ENCODE peak calls at places on chromosome 9, in nine cellular contexts. X is stimulated activated CD4-positive, alpha-beta T cell treated with anti-CD3 and anti-CD28 coated beads, Interleukin-1b, Interleukin-23, amount 100 ng/mL, for 24 hours; P is GM12865; Y is activated T-cell treated with anti-CD3 and anti-CD28 coated beads for 1 hour; D is GM13977; M is foreskin fibroblast; R is effector CD8-positive, alpha-beta T cell; A is NCI-H146; L is NCI-H1092 treated with DMSO at 0.1 percent for 48 hours. E is an unnamed sample.

GRCh38 chr9:17862081-17862480 is 283.2 kb downstream of the SH3GL2 start:
- DNase-seq in X (no peak), P (no peak), Y (no peak), D (no peak), M (no peak), R (no peak), A (no peak), L (no peak), E (no peak)

GRCh38 chr9:121620777-121621437 is 30.5 kb upstream of the DAB2IP start:
- DNase-seq in X (no peak), P (peak; percentile 32), Y (no peak), D (peak; percentile 58), M (no peak), R (no peak), A (no peak), L (no peak), E (no peak)

GRCh38 chr9:127109212-127109711 is 13.2 kb downstream of the ANGPTL2 start:
- DNase-seq in X (no peak), P (no peak), Y (no peak), D (no peak), M (no peak), R (no peak), A (peak; percentile 26), L (no peak), E (no peak)

GRCh38 chr9:21656776-21657637 is 145.4 kb upstream of the MTAP start:
- DNase-seq in X (no peak), P (no peak), Y (no peak), D (no peak), M (no peak), R (no peak), A (no peak), L (no peak), E (peak; percentile 29)

GRCh38 chr9:128899566-128900322 is 17.8 kb downstream of the LRRC8A start:
- DNase-seq in X (no peak), P (peak; percentile 55), Y (no peak), D (no peak), M (no peak), R (no peak), A (no peak), L (no peak), E (no peak)

GRCh38 chr9:121721770-121722169 is 70.3 kb downstream of the DAB2IP start:
- DNase-seq in X (no peak), P (no peak), Y (no peak), D (no peak), M (peak; percentile 79), R (no peak), A (no peak), L (no peak), E (no peak)

GRCh38 chr9:15889555-15889954 is 336.7 kb downstream of the CCDC171 start:
- DNase-seq in X (no peak), P (no peak), Y (no peak), D (no peak), M (peak; percentile 20), R (no peak), A (no peak), L (no peak), E (peak; percentile 4)

GRCh38 chr9:114908104-114908621 is 22.2 kb downstream of the TNFSF8 start:
- DNase-seq in X (no peak), P (peak; percentile 38), Y (no peak), D (no peak), M (peak; percentile 51), R (no peak), A (peak; percentile 98), L (peak; percentile 94), E (no peak)

GRCh38 chr9:7387844-7388243 is 411.7 kb downstream of the DMAC1 start:
- DNase-seq in X (no peak), P (no peak), Y (no peak), D (no peak), M (no peak), R (no peak), A (no peak), L (no peak), E (no peak)

GRCh38 chr9:99490736-99491135 is 268.7 kb downstream of the SEC61B start:
- DNase-seq in X (no peak), P (no peak), Y (no peak), D (no peak), M (peak; percentile 27), R (no peak), A (no peak), L (no peak), E (no peak)

GRCh38 chr9:76519027-76519835 is 60.2 kb downstream of the GCNT1 start:
- DNase-seq in X (no peak), P (no peak), Y (no peak), D (no peak), M (no peak), R (no peak), A (no peak), L (no peak), E (no peak)

GRCh38 chr9:126754436-126755324 is 50.2 kb upstream of the ZBTB43 start:
- DNase-seq in X (no peak), P (no peak), Y (no peak), D (no peak), M (no peak), R (no peak), A (no peak), L (no peak), E (no peak)

GRCh38 chr9:77999231-77999631 is 32.4 kb downstream of the GNAQ start:
- DNase-seq in X (no peak), P (no peak), Y (no peak), D (no peak), M (no peak), R (no peak), A (no peak), L (no peak), E (no peak)

GRCh38 chr9:95507456-95508241 is 9.1 kb downstream of the PTCH1 start:
- DNase-seq in X (no peak), P (peak; percentile 65), Y (peak; percentile 24), D (peak; percentile 59), M (peak; percentile 51), R (no peak), A (peak; percentile 41), L (peak; percentile 58), E (peak; percentile 36)

GRCh38 chr9:131997779-131998178 is 81.9 kb downstream of the MED27 start:
- DNase-seq in X (no peak), P (no peak), Y (no peak), D (no peak), M (peak; percentile 40), R (no peak), A (no peak), L (no peak), E (no peak)

GRCh38 chr9:70435948-70436347 is 21.5 kb upstream of the KLF9 start:
- DNase-seq in X (no peak), P (no peak), Y (no peak), D (no peak), M (peak; percentile 72), R (no peak), A (no peak), L (no peak), E (no peak)

GRCh38 chr9:14211564-14211963 is 102.4 kb downstream of the NFIB start:
- DNase-seq in X (no peak), P (no peak), Y (no peak), D (no peak), M (no peak), R (no peak), A (no peak), L (no peak), E (no peak)

GRCh38 chr9:30584559-30584958 is 1799.9 kb upstream of the ACO1 start:
- DNase-seq in X (no peak), P (no peak), Y (no peak), D (no peak), M (no peak), R (no peak), A (no peak), L (no peak), E (no peak)

GRCh38 chr9:10396641-10397040 is 216.2 kb downstream of the PTPRD start:
- DNase-seq in X (no peak), P (no peak), Y (no peak), D (no peak), M (no peak), R (no peak), A (peak; percentile 95), L (no peak), E (no peak)

GRCh38 chr9:38082456-38083287 is 13.6 kb upstream of the SHB start:
- DNase-seq in X (no peak), P (no peak), Y (no peak), D (no peak), M (no peak), R (no peak), A (no peak), L (no peak), E (no peak)